ENCODE peak calls at places on chromosomes 3 and 15, in nine cellular contexts. X, Z, K, E, O, D, I, N and V are unnamed samples.

GRCh38 chr3:11306815-11307589 is 34.8 kb downstream of the ATG7 start:
- DNase-seq in O (no peak), K (no peak), X (no peak), N (no peak), I (peak), D (no peak), Z (peak), E (no peak), V (peak)

GRCh38 chr3:69541059-69541471 is 155.2 kb upstream of the FRMD4B start:
- DNase-seq in O (no peak), N (no peak), I (no peak), D (no peak), K (no peak), Z (no peak), E (peak), X (no peak), V (no peak)

GRCh38 chr15:95247068-95247984 is 1016.0 kb downstream of the MCTP2 start:
- DNase-seq in Z (no peak), I (no peak), N (no peak), E (no peak), D (no peak), O (no peak), K (peak), X (no peak), V (peak)

GRCh38 chr3:177195941-177196472 is 1.3 kb downstream of the TBL1XR1 start:
- DNase-seq in O (no peak), E (no peak), Z (peak), D (no peak), I (no peak), K (peak), N (no peak), X (no peak), V (no peak)

GRCh38 chr3:160053048-160053391 is 64.4 kb downstream of the IL12A start:
- DNase-seq in N (no peak), O (no peak), Z (no peak), D (no peak), I (no peak), X (no peak), E (no peak), K (no peak), V (no peak)

GRCh38 chr3:129343643-129344360 is 65.1 kb downstream of the HMCES start:
- DNase-seq in D (no peak), I (peak), X (no peak), N (no peak), Z (peak), E (peak), K (no peak), O (no peak), V (peak)

GRCh38 chr3:9976736-9977709 is 9.6 kb downstream of the EMC3 start:
- DNase-seq in D (no peak), N (no peak), E (peak), I (no peak), X (no peak), O (no peak), Z (peak), K (peak), V (peak)

GRCh38 chr3:110227987-110228386 is 843.6 kb upstream of the NECTIN3 start:
- DNase-seq in D (no peak), K (no peak), N (no peak), Z (no peak), E (no peak), I (no peak), X (no peak), O (no peak), V (no peak)

GRCh38 chr3:19822805-19823204 is 111.2 kb downstream of the EFHB start:
- DNase-seq in O (no peak), N (no peak), K (no peak), I (no peak), Z (no peak), X (no peak), D (no peak), E (no peak), V (no peak)

GRCh38 chr3:37183375-37183831 is 9.0 kb upstream of the LRRFIP2 start:
- DNase-seq in N (no peak), O (no peak), K (no peak), I (no peak), Z (no peak), D (no peak), E (no peak), X (no peak), V (peak)

GRCh38 chr15:31801152-31801551 is 229.2 kb upstream of the CHRNA7 start:
- DNase-seq in E (peak), X (no peak), Z (no peak), K (no peak), I (no peak), D (no peak), N (no peak), O (no peak), V (no peak)

GRCh38 chr3:133540896-133541674 is 32.4 kb upstream of the CDV3 start:
- DNase-seq in X (no peak), E (no peak), Z (peak), D (no peak), I (no peak), K (no peak), N (no peak), O (peak), V (peak)

GRCh38 chr3:106249159-106249558 is 380.3 kb upstream of the CBLB start:
- DNase-seq in O (no peak), N (no peak), E (no peak), X (no peak), Z (no peak), K (no peak), I (no peak), D (no peak), V (no peak)

GRCh38 chr3:31893174-31893573 is 87.9 kb downstream of the OSBPL10 start:
- DNase-seq in X (no peak), D (no peak), N (no peak), Z (no peak), E (no peak), K (no peak), O (no peak), I (no peak), V (no peak)

GRCh38 chr3:118972974-118973373 is 61.7 kb downstream of the IGSF11 start:
- DNase-seq in X (peak), N (no peak), I (no peak), K (no peak), Z (no peak), O (no peak), D (no peak), E (no peak), V (no peak)

GRCh38 chr3:17372811-17373210 is 369.6 kb downstream of the TBC1D5 start:
- DNase-seq in D (no peak), K (no peak), N (no peak), Z (no peak), X (no peak), I (no peak), E (no peak), O (no peak), V (no peak)

GRCh38 chr3:48428863-48429415 is 947 bp downstream of the PLXNB1 start:
- DNase-seq in E (peak), D (no peak), X (peak), N (peak), K (peak), O (peak), I (no peak), Z (no peak), V (no peak)

GRCh38 chr3:147458995-147459704 is 50.0 kb downstream of the ZIC1 start:
- DNase-seq in K (no peak), Z (no peak), I (no peak), N (no peak), D (no peak), O (no peak), E (no peak), X (no peak), V (peak)

GRCh38 chr15:69104050-69104750 is 56.2 kb upstream of the GLCE start:
- DNase-seq in N (no peak), K (no peak), E (no peak), I (no peak), O (no peak), X (no peak), Z (no peak), D (peak), V (no peak)

GRCh38 chr15:56913670-56914069 is 4.8 kb upstream of the TCF12 start:
- DNase-seq in K (no peak), X (no peak), Z (no peak), E (no peak), D (no peak), O (no peak), I (no peak), N (no peak), V (peak)

GRCh38 chr3:22691407-22691806 is 511.7 kb upstream of the UBE2E2 start:
- DNase-seq in I (no peak), Z (no peak), K (no peak), D (no peak), E (no peak), X (no peak), N (no peak), O (no peak), V (no peak)

GRCh38 chr3:153130312-153130977 is 31.6 kb upstream of the RAP2B start:
- DNase-seq in E (no peak), D (no peak), X (no peak), I (no peak), K (no peak), Z (peak), O (no peak), N (no peak), V (peak)

GRCh38 chr15:69451951-69452701 is 492 bp upstream of the RPLP1 start:
- DNase-seq in E (no peak), K (no peak), I (no peak), D (no peak), N (no peak), Z (peak), O (peak), X (no peak), V (peak)

GRCh38 chr3:32175607-32176197 is 62.8 kb upstream of the CMTM8 start:
- DNase-seq in N (no peak), K (no peak), Z (peak), I (peak), D (peak), E (no peak), X (peak), O (peak), V (peak)

GRCh38 chr3:46395210-46395661 is 11.6 kb downstream of the CCR5AS start:
- DNase-seq in D (no peak), Z (peak), K (no peak), X (no peak), E (no peak), O (no peak), N (no peak), I (no peak), V (peak)

GRCh38 chr3:195258449-195259145 is 12.4 kb downstream of the XXYLT1 start:
- DNase-seq in Z (peak), X (no peak), K (peak), E (no peak), I (peak), D (no peak), N (peak), O (peak), V (no peak)

GRCh38 chr3:11288786-11289637 is 16.8 kb downstream of the ATG7 start:
- DNase-seq in O (no peak), K (no peak), I (peak), D (no peak), E (no peak), N (no peak), X (no peak), Z (peak), V (peak)

GRCh38 chr3:16322189-16322588 is 57.2 kb downstream of the OXNAD1 start:
- DNase-seq in D (no peak), Z (no peak), X (no peak), I (no peak), N (no peak), K (no peak), O (no peak), E (no peak), V (no peak)

GRCh38 chr15:101773496-101774100 is 29.7 kb upstream of the OR4F6 start:
- DNase-seq in D (no peak), N (no peak), K (no peak), O (peak), Z (peak), I (no peak), E (no peak), X (no peak), V (no peak)

GRCh38 chr3:140771030-140771677 is 93.3 kb downstream of the TRIM42 start:
- DNase-seq in E (no peak), D (no peak), Z (no peak), N (no peak), I (no peak), X (no peak), K (no peak), O (no peak), V (no peak)

GRCh38 chr3:142947799-142948575 is 15.5 kb downstream of the PAQR9 start:
- DNase-seq in N (no peak), X (no peak), K (no peak), I (no peak), Z (peak), D (no peak), E (peak), O (no peak), V (no peak)

GRCh38 chr15:57114070-57114469 is 195.6 kb downstream of the TCF12 start:
- DNase-seq in X (no peak), O (no peak), D (no peak), N (no peak), Z (peak), K (no peak), E (no peak), I (no peak), V (peak)

GRCh38 chr3:135034291-135034768 is 239.3 kb downstream of the EPHB1 start:
- DNase-seq in X (peak), I (no peak), K (no peak), Z (no peak), D (peak), E (no peak), N (no peak), O (peak), V (no peak)

GRCh38 chr3:22263042-22263441 is 512.0 kb upstream of the ZNF385D start:
- DNase-seq in E (no peak), I (no peak), X (no peak), D (no peak), N (no peak), K (no peak), Z (peak), O (no peak), V (peak)

GRCh38 chr15:29522373-29523276 is 253.0 kb upstream of the NSMCE3 start:
- DNase-seq in D (no peak), E (no peak), I (no peak), K (no peak), O (no peak), Z (no peak), N (no peak), X (no peak), V (no peak)

GRCh38 chr3:14234197-14235002 is 55.8 kb downstream of the LSM3 start:
- DNase-seq in E (peak), Z (no peak), O (no peak), D (no peak), X (no peak), K (peak), N (no peak), I (no peak), V (peak)

GRCh38 chr3:70090322-70090913 is 90.9 kb downstream of the SAMMSON start:
- DNase-seq in D (no peak), X (no peak), E (no peak), O (no peak), Z (peak), I (no peak), N (no peak), K (no peak), V (no peak)

GRCh38 chr3:52393959-52394670 is 50.8 kb downstream of the SEMA3G start:
- DNase-seq in E (no peak), D (no peak), Z (no peak), X (no peak), K (no peak), I (no peak), N (no peak), O (no peak), V (no peak)